ENCODE peak calls at places on chromosomes 5 and 9, in six cellular contexts. O, G, D, M, Q and L are unnamed samples.

GRCh38 chr5:136518814-136519213 is 153.5 kb upstream of the TRPC7 start:
- DNase-seq in O (no peak), G (no peak), D (no peak), M (no peak), Q (no peak), L (no peak)

GRCh38 chr5:53288511-53288910 is 179.0 kb upstream of the MOCS2 start:
- DNase-seq in O (no peak), G (no peak), D (no peak), M (no peak), Q (no peak), L (no peak)

GRCh38 chr9:2833096-2833495 is 10.8 kb downstream of the PUM3 start:
- DNase-seq in O (no peak), G (no peak), D (peak), M (no peak), Q (no peak), L (no peak)

GRCh38 chr9:79583957-79584654 is 12.3 kb downstream of the TLE4 start:
- DNase-seq in O (no peak), G (peak), D (no peak), M (no peak), Q (peak), L (peak)

GRCh38 chr5:68714810-68715209 is 379.0 kb upstream of the SLC30A5 start:
- DNase-seq in O (no peak), G (no peak), D (no peak), M (no peak), Q (no peak), L (no peak)

GRCh38 chr9:136342191-136343120 is 15.1 kb downstream of the GPSM1 start:
- DNase-seq in O (peak), G (peak), D (peak), M (peak), Q (peak), L (peak)

GRCh38 chr5:151682751-151683331 is 3.9 kb downstream of the SPARC start:
- DNase-seq in O (no peak), G (no peak), D (peak), M (no peak), Q (no peak), L (no peak)

GRCh38 chr9:70398145-70398556 is 16.3 kb downstream of the KLF9 start:
- DNase-seq in O (no peak), G (peak), D (no peak), M (no peak), Q (no peak), L (no peak)

GRCh38 chr5:143166661-143167420 is 236.6 kb downstream of the NR3C1 start:
- DNase-seq in O (no peak), G (no peak), D (no peak), M (no peak), Q (no peak), L (no peak)

GRCh38 chr9:2635922-2636321 is 14.3 kb downstream of the VLDLR start:
- DNase-seq in O (no peak), G (no peak), D (no peak), M (no peak), Q (no peak), L (no peak)